ENCODE peak calls at places on chromosomes 2 and 18, in ten cellular contexts. T is lower lobe of right lung; J is lung; Y is endothelial cell; H is non-pigmented ciliary epithelial cell; R is mesenchymal stem cell; V is activated CD8-positive, alpha-beta memory T cell treated with anti-CD3 and anti-CD28 coated beads, Interleukin-2, amount 50 U/mL, for 4 hours; A is H7; G is ovary; C is HS-5. S is an unnamed sample.

GRCh38 chr18:3265564-3266033 is 3.7 kb downstream of the MYL12B start:
- DNase-seq in V (no peak), G (no peak), Y (no peak), A (no peak), J (no peak), C (no peak), H (no peak), R (peak; percentile 69), T (no peak), S (no peak)

GRCh38 chr18:44464401-44465185 is 216.1 kb upstream of the SETBP1 start:
- DNase-seq in T (no peak), A (no peak), R (peak; percentile 3), Y (no peak), C (no peak), G (no peak), V (no peak), J (no peak), H (no peak), S (no peak)

GRCh38 chr18:74516271-74517235 is 17.7 kb upstream of the CNDP1 start:
- DNase-seq in Y (no peak), C (no peak), R (no peak), A (no peak), T (no peak), H (no peak), J (no peak), G (no peak), V (no peak), S (no peak)

GRCh38 chr2:208192611-208193248 is 2.9 kb upstream of the C2orf80 start:
- DNase-seq in G (no peak), C (no peak), Y (no peak), A (no peak), H (no peak), J (no peak), V (no peak), T (no peak), R (no peak), S (no peak)

GRCh38 chr18:22318745-22319407 is 98.8 kb downstream of the CTAGE1 start:
- DNase-seq in V (no peak), G (no peak), Y (no peak), H (no peak), R (peak; percentile 64), A (no peak), J (no peak), C (no peak), T (no peak), S (no peak)

GRCh38 chr2:237689569-237690131 is 62.3 kb downstream of the LRRFIP1 start:
- DNase-seq in C (no peak), V (no peak), Y (no peak), H (no peak), J (peak; percentile 73), A (no peak), T (peak; percentile 80), G (peak; percentile 47), R (no peak), S (peak; percentile 45)

GRCh38 chr2:199458017-199458805 is 472 bp upstream of the SATB2 start:
- DNase-seq in R (no peak), Y (peak; percentile 31), H (no peak), J (no peak), C (no peak), V (no peak), A (peak; percentile 80), T (peak; percentile 48), G (no peak), S (peak; percentile 56)

GRCh38 chr2:212226114-212226513 is 312.5 kb downstream of the ERBB4 start:
- DNase-seq in J (no peak), C (no peak), R (no peak), H (no peak), V (no peak), T (no peak), A (no peak), Y (no peak), G (no peak), S (no peak)

GRCh38 chr2:37812414-37812813 is 112.7 kb upstream of the RMDN2 start:
- DNase-seq in V (no peak), J (no peak), C (no peak), A (no peak), T (no peak), H (no peak), G (no peak), Y (no peak), R (no peak), S (no peak)

GRCh38 chr2:177598321-177598922 is 205.8 kb downstream of the AGPS start:
- DNase-seq in C (no peak), Y (no peak), G (peak; percentile 54), V (no peak), H (no peak), T (no peak), J (no peak), R (peak; percentile 13), A (no peak), S (no peak)

GRCh38 chr2:147648471-147648870 is 196.4 kb upstream of the ACVR2A start:
- DNase-seq in C (no peak), H (no peak), G (no peak), V (no peak), J (no peak), A (no peak), Y (no peak), R (no peak), T (no peak), S (peak; percentile 7)

GRCh38 chr2:141109633-141110032 is 1021.2 kb downstream of the LRP1B start:
- DNase-seq in G (no peak), C (no peak), H (no peak), J (no peak), V (no peak), R (no peak), T (no peak), A (peak; percentile 5), Y (no peak), S (no peak)

GRCh38 chr2:31137211-31138036 is 816 bp downstream of the GALNT14 start:
- DNase-seq in J (no peak), T (no peak), C (peak; percentile 44), R (peak; percentile 2), A (peak; percentile 87), V (no peak), H (no peak), Y (peak; percentile 38), G (no peak), S (no peak)

GRCh38 chr2:218849721-218850120 is 9.9 kb upstream of the WNT6 start:
- DNase-seq in A (no peak), C (no peak), Y (no peak), H (no peak), T (no peak), V (no peak), G (no peak), J (no peak), R (no peak), S (peak; percentile 50)

GRCh38 chr2:221571391-221572179 is 519 bp downstream of the EPHA4 start:
- DNase-seq in Y (peak; percentile 49), G (peak; percentile 44), V (peak; percentile 24), A (peak; percentile 67), T (peak; percentile 55), H (no peak), C (peak; percentile 15), J (no peak), R (peak; percentile 71), S (no peak)

GRCh38 chr18:49177812-49178211 is 227.0 kb upstream of the SMAD7 start:
- DNase-seq in J (no peak), G (no peak), A (no peak), T (no peak), R (peak; percentile 73), C (peak; percentile 11), V (no peak), Y (no peak), H (peak; percentile 50), S (peak; percentile 48)

GRCh38 chr2:68345129-68345875 is 19.8 kb upstream of the PLEK start:
- DNase-seq in G (no peak), J (no peak), A (no peak), H (no peak), R (no peak), Y (no peak), C (no peak), T (no peak), V (no peak), S (no peak)

GRCh38 chr2:194999771-195000170 is 657.3 kb upstream of the SLC39A10 start:
- DNase-seq in C (no peak), V (no peak), H (no peak), R (no peak), T (no peak), Y (no peak), G (no peak), A (no peak), J (no peak), S (no peak)

GRCh38 chr2:105912081-105912480 is 167.4 kb downstream of the NCK2 start:
- DNase-seq in Y (no peak), R (peak; percentile 13), G (no peak), V (no peak), A (no peak), J (no peak), H (no peak), T (no peak), C (no peak), S (no peak)

GRCh38 chr2:164843346-164843841 is 1.8 kb upstream of the COBLL1 start:
- DNase-seq in V (no peak), H (no peak), Y (no peak), R (peak; percentile 27), J (no peak), C (no peak), T (no peak), A (no peak), G (no peak), S (no peak)

GRCh38 chr2:113831156-113831555 is 58.7 kb upstream of the ACTR3 start:
- DNase-seq in V (no peak), C (no peak), A (no peak), T (no peak), G (no peak), Y (no peak), J (no peak), R (peak; percentile 26), H (no peak), S (peak; percentile 50)

GRCh38 chr2:236415706-236416493 is 151.7 kb upstream of the ASB18 start:
- DNase-seq in Y (no peak), J (no peak), A (no peak), C (no peak), T (no peak), R (no peak), V (no peak), G (no peak), H (no peak), S (no peak)

GRCh38 chr2:207746131-207746530 is 23.6 kb downstream of the FZD5 start:
- DNase-seq in H (no peak), C (no peak), G (peak; percentile 56), A (peak; percentile 64), Y (peak; percentile 51), V (peak; percentile 38), J (peak; percentile 50), T (no peak), R (peak; percentile 76), S (peak; percentile 69)

GRCh38 chr2:237492137-237492890 is 5.3 kb downstream of the MLPH start:
- DNase-seq in J (no peak), R (peak; percentile 22), T (no peak), G (no peak), V (no peak), C (no peak), Y (no peak), H (no peak), A (no peak), S (no peak)

GRCh38 chr18:60549338-60549960 is 176.9 kb upstream of the MC4R start:
- DNase-seq in V (no peak), R (peak; percentile 72), C (peak; percentile 29), J (no peak), Y (peak; percentile 36), T (no peak), H (peak; percentile 34), A (no peak), G (no peak), S (peak; percentile 76)

GRCh38 chr2:219457784-219458369 is 23.2 kb downstream of the SPEG start:
- DNase-seq in V (no peak), T (no peak), J (no peak), C (no peak), A (peak; percentile 80), R (no peak), Y (no peak), H (no peak), G (no peak), S (no peak)

GRCh38 chr2:212066546-212066945 is 472.1 kb downstream of the ERBB4 start:
- DNase-seq in H (no peak), T (no peak), J (no peak), Y (no peak), A (no peak), C (no peak), G (no peak), R (no peak), V (no peak), S (no peak)

S was measured in H4.